ENCODE peak calls at places on chromosomes 5 and 9, in five cellular contexts. H is RWPE1, M is left ventricle myocardium inferior, X is spleen, E is PC-3. V is an unnamed sample.

GRCh38 chr9:93117924-93118862 is 15.9 kb downstream of the NINJ1 start:
- DNase-seq in H (no peak), M (peak), X (peak), E (no peak), V (no peak)

GRCh38 chr9:133419005-133419404 is 1.2 kb upstream of the REXO4 start:
- DNase-seq in H (no peak), M (no peak), X (no peak), E (no peak), V (no peak)

GRCh38 chr9:121503443-121503842 is 3.8 kb upstream of the GGTA1 start:
- DNase-seq in H (no peak), M (no peak), X (no peak), E (no peak), V (no peak)

GRCh38 chr5:149317281-149318048 is 27.8 kb upstream of the GRPEL2 start:
- DNase-seq in H (peak), M (no peak), X (no peak), E (peak), V (peak)

GRCh38 chr5:143826909-143827514 is 15.1 kb downstream of the HMHB1 start:
- DNase-seq in H (peak), M (no peak), X (no peak), E (peak), V (peak)

GRCh38 chr5:83219495-83219894 is 142.1 kb downstream of the XRCC4 start:
- DNase-seq in H (no peak), M (no peak), X (no peak), E (no peak), V (peak)

GRCh38 chr9:14311940-14312572 is 1.9 kb downstream of the NFIB start:
- DNase-seq in H (no peak), M (no peak), X (no peak), E (peak), V (no peak)

GRCh38 chr5:61631438-61631941 is 299.4 kb downstream of the ZSWIM6 start:
- DNase-seq in H (no peak), M (peak), X (no peak), E (no peak), V (no peak)

GRCh38 chr9:87515086-87515485 is 17.4 kb downstream of the DAPK1 start:
- DNase-seq in H (no peak), M (no peak), X (no peak), E (no peak), V (no peak)

GRCh38 chr9:115395511-115396021 is 277.6 kb upstream of the TNC start:
- DNase-seq in H (no peak), M (no peak), X (no peak), E (peak), V (peak)

GRCh38 chr5:174301848-174302625 is 256.5 kb downstream of the NSG2 start:
- DNase-seq in H (no peak), M (no peak), X (no peak), E (no peak), V (no peak)

GRCh38 chr5:11072556-11072955 is 311.5 kb upstream of the DAP start:
- DNase-seq in H (no peak), M (no peak), X (no peak), E (no peak), V (no peak)

GRCh38 chr5:28301676-28302075 is 1263.3 kb upstream of the CDH9 start:
- DNase-seq in H (peak), M (no peak), X (no peak), E (peak), V (peak)

GRCh38 chr5:19855453-19855852 is 132.5 kb downstream of the CDH18 start:
- DNase-seq in H (no peak), M (no peak), X (no peak), E (no peak), V (no peak)

GRCh38 chr5:133992429-133993151 is 12.2 kb downstream of the VDAC1 start:
- DNase-seq in H (no peak), M (peak), X (no peak), E (no peak), V (no peak)

GRCh38 chr5:97544279-97545077 is 361.4 kb upstream of the RIOK2 start:
- DNase-seq in H (no peak), M (no peak), X (no peak), E (no peak), V (peak)

GRCh38 chr9:101628173-101628572 is 33.4 kb upstream of the PPP3R2 start:
- DNase-seq in H (peak), M (no peak), X (no peak), E (peak), V (peak)

GRCh38 chr5:55991768-55992486 is 2.8 kb downstream of the IL6ST start:
- DNase-seq in H (no peak), M (no peak), X (no peak), E (no peak), V (no peak)

GRCh38 chr9:70043689-70044449 is at the start of gene MAMDC2:
- DNase-seq in H (no peak), M (peak), X (peak), E (no peak), V (no peak)

GRCh38 chr5:42274913-42275312 is 148.3 kb upstream of the GHR start:
- DNase-seq in H (no peak), M (no peak), X (no peak), E (peak), V (peak)

GRCh38 chr5:126482591-126482990 is 59.4 kb downstream of the GRAMD2B start:
- DNase-seq in H (no peak), M (no peak), X (no peak), E (no peak), V (no peak)

GRCh38 chr5:119212666-119213065 is 141.8 kb downstream of the DMXL1 start:
- DNase-seq in H (no peak), M (no peak), X (no peak), E (no peak), V (no peak)

GRCh38 chr5:98839469-98840383 is 66.3 kb downstream of the RGMB start:
- DNase-seq in H (no peak), M (no peak), X (peak), E (peak), V (no peak)

GRCh38 chr5:131990716-131991115 is 20.7 kb downstream of the ACSL6 start:
- DNase-seq in H (no peak), M (no peak), X (peak), E (no peak), V (no peak)

GRCh38 chr5:80631277-80632259 is 22.9 kb upstream of the MSH3 start:
- DNase-seq in H (no peak), M (no peak), X (no peak), E (no peak), V (no peak)

GRCh38 chr9:135778421-135778820 is 76.4 kb downstream of the KCNT1 start:
- DNase-seq in H (no peak), M (no peak), X (no peak), E (no peak), V (no peak)

GRCh38 chr5:170363671-170364070 is 25.5 kb downstream of the KCNMB1 start:
- DNase-seq in H (no peak), M (no peak), X (no peak), E (no peak), V (no peak)

GRCh38 chr9:17622166-17622565 is 43.3 kb downstream of the SH3GL2 start:
- DNase-seq in H (no peak), M (no peak), X (no peak), E (no peak), V (no peak)

GRCh38 chr5:147963436-147963835 is 57.1 kb upstream of the C5orf46 start:
- DNase-seq in H (no peak), M (no peak), X (no peak), E (no peak), V (no peak)
- TF ChIP-seq CTCF in H (no peak), M (no peak), X (no peak), E (no peak), V (no peak)

DNA sequence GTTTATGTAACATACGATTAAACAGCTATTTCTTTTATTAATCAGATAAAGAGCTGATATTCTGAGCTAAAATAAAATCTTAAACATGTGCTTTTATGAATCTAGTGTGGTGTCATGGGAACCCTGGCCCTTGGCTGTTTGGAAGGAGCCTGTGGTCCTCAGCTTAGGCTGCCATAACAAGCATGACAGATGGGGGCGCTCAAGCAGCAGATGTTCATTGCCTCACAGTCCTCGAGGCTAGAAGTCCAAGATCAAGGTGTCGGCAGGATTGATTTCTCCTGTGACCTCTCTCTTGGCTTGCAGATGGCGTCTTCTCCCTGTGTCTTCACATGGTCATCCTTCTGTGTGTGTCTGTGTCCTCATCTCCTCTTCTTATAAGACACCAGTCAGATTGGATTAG is 448.2 kb downstream of the GADD45G start:
- DNase-seq in H (no peak), M (no peak), X (no peak), E (peak), V (peak)
- TF ChIP-seq CTCF in H (peak), M (no peak), X (no peak), E (no peak), V (peak)

GRCh38 chr5:53071738-53072137 is 37.8 kb downstream of the MOCS2 start:
- DNase-seq in H (no peak), M (no peak), X (no peak), E (no peak), V (no peak)
- TF ChIP-seq CTCF in H (no peak), M (no peak), X (no peak), E (no peak), V (no peak)

GRCh38 chr9:129676970-129677369 is 11.5 kb downstream of the PRRX2 start:
- DNase-seq in H (no peak), M (no peak), X (no peak), E (no peak), V (no peak)
- TF ChIP-seq CTCF in H (no peak), M (no peak), X (no peak), E (no peak), V (no peak)